ENCODE peak calls at places on chromosome 12, in eight cellular contexts. One of them, this sample, is unnamed.

GRCh38 chr12:102478416-102479098 is 1.8 kb downstream of the IGF1 start:
- DNase-seq in foreskin melanocyte: no peak
- DNase-seq in NCI-H1105: no peak
- DNase-seq in T follicular helper cell: no peak
- DNase-seq in GM03348: no peak
- DNase-seq in ovary: no peak
- DNase-seq in WTC11: peak
- DNase-seq in globus pallidus: no peak
- DNase-seq in this sample: peak

GRCh38 chr12:132249747-132250478 is 79.5 kb downstream of the GALNT9 start:
- DNase-seq in foreskin melanocyte: no peak
- DNase-seq in NCI-H1105: no peak
- DNase-seq in T follicular helper cell: no peak
- DNase-seq in GM03348: no peak
- DNase-seq in ovary: no peak
- DNase-seq in WTC11: no peak
- DNase-seq in globus pallidus: no peak
- DNase-seq in this sample: no peak

GRCh38 chr12:82413994-82414393 is 55.7 kb downstream of the METTL25 start:
- DNase-seq in foreskin melanocyte: no peak
- DNase-seq in NCI-H1105: no peak
- DNase-seq in T follicular helper cell: no peak
- DNase-seq in GM03348: no peak
- DNase-seq in ovary: no peak
- DNase-seq in WTC11: no peak
- DNase-seq in globus pallidus: peak
- DNase-seq in this sample: no peak

GRCh38 chr12:104216461-104217058 is 981 bp downstream of the TXNRD1 start:
- DNase-seq in foreskin melanocyte: no peak
- DNase-seq in NCI-H1105: no peak
- DNase-seq in T follicular helper cell: no peak
- DNase-seq in GM03348: no peak
- DNase-seq in ovary: no peak
- DNase-seq in WTC11: no peak
- DNase-seq in globus pallidus: no peak
- DNase-seq in this sample: no peak

GRCh38 chr12:12788675-12789368 is 3.4 kb downstream of the APOLD1 start:
- DNase-seq in foreskin melanocyte: peak
- DNase-seq in NCI-H1105: no peak
- DNase-seq in T follicular helper cell: peak
- DNase-seq in GM03348: peak
- DNase-seq in ovary: peak
- DNase-seq in WTC11: peak
- DNase-seq in globus pallidus: peak
- DNase-seq in this sample: no peak

GRCh38 chr12:122963928-122964240 is 2.4 kb downstream of the ABCB9 start:
- DNase-seq in foreskin melanocyte: no peak
- DNase-seq in NCI-H1105: peak
- DNase-seq in T follicular helper cell: no peak
- DNase-seq in GM03348: peak
- DNase-seq in ovary: peak
- DNase-seq in WTC11: no peak
- DNase-seq in globus pallidus: peak
- DNase-seq in this sample: no peak

GRCh38 chr12:1093166-1093751 is 102.2 kb downstream of the ERC1 start:
- DNase-seq in foreskin melanocyte: peak
- DNase-seq in NCI-H1105: peak
- DNase-seq in T follicular helper cell: peak
- DNase-seq in GM03348: peak
- DNase-seq in ovary: no peak
- DNase-seq in WTC11: no peak
- DNase-seq in globus pallidus: peak
- DNase-seq in this sample: no peak

GRCh38 chr12:98320026-98320425 is 195.4 kb upstream of the TMPO start:
- DNase-seq in foreskin melanocyte: no peak
- DNase-seq in NCI-H1105: no peak
- DNase-seq in T follicular helper cell: no peak
- DNase-seq in GM03348: no peak
- DNase-seq in ovary: no peak
- DNase-seq in WTC11: no peak
- DNase-seq in globus pallidus: no peak
- DNase-seq in this sample: no peak

GRCh38 chr12:131688131-131688844 is 22.6 kb upstream of the SFSWAP start:
- DNase-seq in foreskin melanocyte: no peak
- DNase-seq in NCI-H1105: no peak
- DNase-seq in T follicular helper cell: no peak
- DNase-seq in GM03348: no peak
- DNase-seq in ovary: no peak
- DNase-seq in WTC11: no peak
- DNase-seq in globus pallidus: no peak
- DNase-seq in this sample: no peak

GRCh38 chr12:28709996-28710685 is 438.9 kb upstream of the FAR2 start:
- DNase-seq in foreskin melanocyte: no peak
- DNase-seq in NCI-H1105: no peak
- DNase-seq in T follicular helper cell: no peak
- DNase-seq in GM03348: no peak
- DNase-seq in ovary: no peak
- DNase-seq in WTC11: no peak
- DNase-seq in globus pallidus: no peak
- DNase-seq in this sample: no peak

GRCh38 chr12:53012928-53013327 is 6.7 kb downstream of the EIF4B start:
- DNase-seq in foreskin melanocyte: no peak
- DNase-seq in NCI-H1105: no peak
- DNase-seq in T follicular helper cell: no peak
- DNase-seq in GM03348: no peak
- DNase-seq in ovary: no peak
- DNase-seq in WTC11: no peak
- DNase-seq in globus pallidus: no peak
- DNase-seq in this sample: no peak

GRCh38 chr12:27305673-27306504 is 26.7 kb upstream of the BMAL2 start:
- DNase-seq in foreskin melanocyte: no peak
- DNase-seq in NCI-H1105: peak
- DNase-seq in T follicular helper cell: no peak
- DNase-seq in GM03348: peak
- DNase-seq in ovary: no peak
- DNase-seq in WTC11: no peak
- DNase-seq in globus pallidus: peak
- DNase-seq in this sample: no peak

GRCh38 chr12:84891106-84891838 is 21.3 kb downstream of the SLC6A15 start:
- DNase-seq in foreskin melanocyte: peak
- DNase-seq in NCI-H1105: no peak
- DNase-seq in T follicular helper cell: no peak
- DNase-seq in GM03348: no peak
- DNase-seq in ovary: no peak
- DNase-seq in WTC11: no peak
- DNase-seq in globus pallidus: no peak
- DNase-seq in this sample: no peak

GRCh38 chr12:120199595-120200306 is 1.2 kb downstream of the RPLP0 start:
- DNase-seq in foreskin melanocyte: no peak
- DNase-seq in NCI-H1105: no peak
- DNase-seq in T follicular helper cell: no peak
- DNase-seq in GM03348: peak
- DNase-seq in ovary: no peak
- DNase-seq in WTC11: no peak
- DNase-seq in globus pallidus: no peak
- DNase-seq in this sample: no peak

GRCh38 chr12:57164966-57165365 is 17.5 kb upstream of the LRP1-AS start:
- DNase-seq in foreskin melanocyte: no peak
- DNase-seq in NCI-H1105: no peak
- DNase-seq in T follicular helper cell: no peak
- DNase-seq in GM03348: no peak
- DNase-seq in ovary: no peak
- DNase-seq in WTC11: no peak
- DNase-seq in globus pallidus: no peak
- DNase-seq in this sample: no peak